ENCODE peak calls at places on chromosomes 1 and 21, in five cellular contexts. A, C, E, Z and S are unnamed samples.

GRCh38 chr1:235105051-235106043 is 23.3 kb downstream of the TOMM20 start:
- DNase-seq in A (no peak), C (no peak), E (no peak), Z (peak), S (no peak)

GRCh38 chr1:228106800-228107054 is 2.4 kb downstream of the MRPL55 start:
- DNase-seq in A (no peak), C (no peak), E (no peak), Z (no peak), S (no peak)

GRCh38 chr1:44723496-44724407 is 7.2 kb downstream of the RNU5D-1 start:
- DNase-seq in A (no peak), C (peak), E (peak), Z (no peak), S (peak)

GRCh38 chr1:110616587-110616986 is 10.4 kb upstream of the KCNA2 start:
- DNase-seq in A (peak), C (no peak), E (no peak), Z (no peak), S (no peak)

GRCh38 chr1:108590947-108591346 is 31.0 kb downstream of the EEIG2 start:
- DNase-seq in A (no peak), C (peak), E (peak), Z (no peak), S (no peak)

GRCh38 chr1:40232444-40232843 is 15.3 kb upstream of the TMCO2 start:
- DNase-seq in A (no peak), C (peak), E (peak), Z (no peak), S (no peak)

GRCh38 chr1:174274452-174274851 is 115.1 kb downstream of the RABGAP1L start:
- DNase-seq in A (no peak), C (no peak), E (no peak), Z (no peak), S (no peak)

GRCh38 chr1:221636096-221636495 is 105.8 kb downstream of the DUSP10 start:
- DNase-seq in A (no peak), C (no peak), E (no peak), Z (no peak), S (no peak)

GRCh38 chr1:7042322-7043231 is 257.3 kb downstream of the CAMTA1 start:
- DNase-seq in A (peak), C (no peak), E (no peak), Z (peak), S (no peak)

GRCh38 chr1:221697924-221698425 is 43.9 kb downstream of the DUSP10 start:
- DNase-seq in A (no peak), C (no peak), E (no peak), Z (no peak), S (no peak)

GRCh38 chr1:54334996-54335395 is 71.2 kb downstream of the SSBP3 start:
- DNase-seq in A (no peak), C (no peak), E (no peak), Z (no peak), S (no peak)

GRCh38 chr1:112715264-112716053 is at the start of gene PPM1J:
- DNase-seq in A (peak), C (peak), E (peak), Z (peak), S (peak)

GRCh38 chr1:64570267-64570666 is 100.3 kb downstream of the CACHD1 start:
- DNase-seq in A (no peak), C (no peak), E (no peak), Z (no peak), S (no peak)

GRCh38 chr1:154730251-154730650 is 122.3 kb upstream of the ADAR start:
- DNase-seq in A (peak), C (no peak), E (no peak), Z (no peak), S (no peak)

GRCh38 chr21:46639489-46640386 is 4.3 kb downstream of the PRMT2 start:
- DNase-seq in A (no peak), C (no peak), E (no peak), Z (peak), S (no peak)

GRCh38 chr1:151342021-151342420 is 5.0 kb downstream of the RFX5 start:
- DNase-seq in A (no peak), C (no peak), E (no peak), Z (peak), S (no peak)

GRCh38 chr1:118503747-118504146 is 318.7 kb upstream of the SPAG17 start:
- DNase-seq in A (no peak), C (no peak), E (no peak), Z (no peak), S (no peak)

GRCh38 chr1:58895559-58896135 is 111.8 kb upstream of the JUN start:
- DNase-seq in A (no peak), C (no peak), E (no peak), Z (no peak), S (peak)

GRCh38 chr1:27528701-27529637 is 39.0 kb upstream of the WASF2 start:
- DNase-seq in A (peak), C (no peak), E (peak), Z (peak), S (no peak)

GRCh38 chr1:246632584-246633168 is 66.4 kb downstream of the CNST start:
- DNase-seq in A (no peak), C (no peak), E (no peak), Z (no peak), S (no peak)